ENCODE peak calls at places on chromosomes 4 and X, in five cellular contexts. H is body of pancreas; T is Peyer's patch; V is heart right ventricle; M is effector memory CD4-positive, alpha-beta T cell. R is an unnamed sample. For H3K36me3, the result is how much of the 10 kb centered on the place peaks cover.

GRCh38 chr4:17773125-17773698 is 8.2 kb downstream of the FAM184B start:
- DNase-seq in H (no peak), T (no peak), V (no peak), M (no peak), R (no peak)

GRCh38 chrX:125205918-125206665 is 113.6 kb upstream of the TEX13C start:
- DNase-seq in H (peak), T (no peak), V (no peak), M (no peak), R (no peak)

GRCh38 chr4:53974561-53974960 is 89.8 kb downstream of the CHIC2 start:
- DNase-seq in H (no peak), T (no peak), V (no peak), M (no peak), R (no peak)

GRCh38 chr4:112951362-112951962 is 98.0 kb upstream of the ANK2 start:
- DNase-seq in H (no peak), T (no peak), V (no peak), M (no peak), R (no peak)

GRCh38 chr4:8077181-8078108 is 81.2 kb downstream of the ABLIM2 start:
- DNase-seq in H (no peak), T (no peak), V (no peak), M (no peak), R (no peak)

GRCh38 chr4:67546971-67547370 is 1.7 kb upstream of the CENPC start:
- DNase-seq in H (no peak), T (no peak), V (no peak), M (no peak), R (no peak)

GRCh38 chrX:129585691-129586090 is 45.6 kb downstream of the OCRL start:
- DNase-seq in H (no peak), T (no peak), V (no peak), M (no peak), R (no peak)

GRCh38 chr4:148200960-148201359 is 241.3 kb downstream of the NR3C2 start:
- DNase-seq in H (no peak), T (no peak), V (no peak), M (no peak), R (no peak)

GRCh38 chrX:40912166-40912565 is 173.1 kb upstream of the USP9X start:
- DNase-seq in H (no peak), T (no peak), V (no peak), M (no peak), R (no peak)

GRCh38 chr4:97491856-97492255 is 651.4 kb downstream of the STPG2 start:
- DNase-seq in H (no peak), T (no peak), V (no peak), M (no peak), R (no peak)

GRCh38 chrX:120205816-120206753 is 44.5 kb upstream of the ZBTB33 start:
- DNase-seq in H (no peak), T (no peak), V (no peak), M (no peak), R (no peak)

GRCh38 chr4:116926631-116927295 is 158.6 kb downstream of the TRAM1L1 start:
- DNase-seq in H (no peak), T (no peak), V (no peak), M (no peak), R (no peak)

GRCh38 chrX:8366491-8366890 is 98.1 kb upstream of the VCX3B start:
- DNase-seq in H (no peak), T (no peak), V (no peak), M (no peak), R (no peak)

GRCh38 chr4:31234494-31234893 is 514.3 kb downstream of the PCDH7 start:
- DNase-seq in H (no peak), T (no peak), V (no peak), M (no peak), R (peak)

GRCh38 chrX:130413415-130413814 is 11.6 kb downstream of the RBMX2 start:
- DNase-seq in H (no peak), T (no peak), V (no peak), M (no peak), R (no peak)

GRCh38 chr4:37803348-37803973 is 23.0 kb upstream of the PGM2 start:
- DNase-seq in H (no peak), T (no peak), V (peak), M (no peak), R (no peak)

GRCh38 chr4:67087897-67088296 is 457.4 kb downstream of the CENPC start:
- DNase-seq in H (peak), T (no peak), V (peak), M (peak), R (no peak)

GRCh38 chr4:185774076-185774731 is 37.8 kb downstream of the SORBS2 start:
- DNase-seq in H (peak), T (no peak), V (no peak), M (no peak), R (no peak)

GRCh38 chr4:145779319-145779801 is 99.4 kb downstream of the C4orf51 start:
- DNase-seq in H (no peak), T (no peak), V (no peak), M (no peak), R (no peak)

GRCh38 chr4:53307819-53308773 is 57.8 kb downstream of the SCFD2 start:
- DNase-seq in H (no peak), T (no peak), V (no peak), M (no peak), R (no peak)

GRCh38 chr4:118396881-118397666 is 44.3 kb upstream of the PRSS12 start:
- DNase-seq in H (no peak), T (no peak), V (no peak), M (no peak), R (no peak)

GRCh38 chrX:20378291-20378920 is 111.7 kb upstream of the RPS6KA3 start:
- DNase-seq in H (peak), T (no peak), V (no peak), M (no peak), R (peak)

GRCh38 chr4:78426972-78427371 is 124.6 kb upstream of the ANXA3 start:
- DNase-seq in H (no peak), T (no peak), V (no peak), M (no peak), R (no peak)

GRCh38 chrX:87805829-87806490 is 288.4 kb downstream of the KLHL4 start:
- DNase-seq in H (no peak), T (no peak), V (peak), M (no peak), R (no peak)

GRCh38 chr4:173218411-173219125 is 50.0 kb downstream of the GALNT7 start:
- DNase-seq in H (no peak), T (no peak), V (no peak), M (no peak), R (no peak)

GRCh38 chr4:4819213-4819606 is 40.3 kb upstream of the MSX1 start:
- DNase-seq in H (no peak), T (no peak), V (no peak), M (no peak), R (no peak)

GRCh38 chr4:87363552-87363951 is 27.4 kb downstream of the HSD17B11 start:
- DNase-seq in H (no peak), T (no peak), V (no peak), M (no peak), R (no peak)

GRCh38 chr4:86613734-86614133 is 19.6 kb downstream of the PTPN13 start:
- DNase-seq in H (no peak), T (no peak), V (no peak), M (no peak), R (no peak)

GRCh38 chr4:113645771-113646455 is 115.6 kb downstream of the CAMK2D start:
- DNase-seq in H (peak), T (no peak), V (no peak), M (no peak), R (no peak)

GRCh38 chrX:107228486-107228819 is 22.0 kb downstream of the DNAAF6 start:
- DNase-seq in H (no peak), T (no peak), V (no peak), M (no peak), R (no peak)

GRCh38 chrX:153410888-153411254 is 401 bp upstream of the ZFP92 start:
- DNase-seq in H (no peak), T (no peak), V (no peak), M (no peak), R (no peak)

GRCh38 chrX:153410328-153410727 is 944 bp upstream of the ZFP92 start:
- DNase-seq in H (no peak), T (no peak), V (no peak), M (no peak), R (no peak)

GRCh38 chrX:153412746-153413720 is 1.8 kb downstream of the ZFP92 start:
- DNase-seq in H (no peak), T (no peak), V (no peak), M (no peak), R (no peak)

GRCh38 chrX:153411988-153412574 is 809 bp downstream of the ZFP92 start:
- DNase-seq in H (no peak), T (no peak), V (no peak), M (no peak), R (no peak)

DNA sequence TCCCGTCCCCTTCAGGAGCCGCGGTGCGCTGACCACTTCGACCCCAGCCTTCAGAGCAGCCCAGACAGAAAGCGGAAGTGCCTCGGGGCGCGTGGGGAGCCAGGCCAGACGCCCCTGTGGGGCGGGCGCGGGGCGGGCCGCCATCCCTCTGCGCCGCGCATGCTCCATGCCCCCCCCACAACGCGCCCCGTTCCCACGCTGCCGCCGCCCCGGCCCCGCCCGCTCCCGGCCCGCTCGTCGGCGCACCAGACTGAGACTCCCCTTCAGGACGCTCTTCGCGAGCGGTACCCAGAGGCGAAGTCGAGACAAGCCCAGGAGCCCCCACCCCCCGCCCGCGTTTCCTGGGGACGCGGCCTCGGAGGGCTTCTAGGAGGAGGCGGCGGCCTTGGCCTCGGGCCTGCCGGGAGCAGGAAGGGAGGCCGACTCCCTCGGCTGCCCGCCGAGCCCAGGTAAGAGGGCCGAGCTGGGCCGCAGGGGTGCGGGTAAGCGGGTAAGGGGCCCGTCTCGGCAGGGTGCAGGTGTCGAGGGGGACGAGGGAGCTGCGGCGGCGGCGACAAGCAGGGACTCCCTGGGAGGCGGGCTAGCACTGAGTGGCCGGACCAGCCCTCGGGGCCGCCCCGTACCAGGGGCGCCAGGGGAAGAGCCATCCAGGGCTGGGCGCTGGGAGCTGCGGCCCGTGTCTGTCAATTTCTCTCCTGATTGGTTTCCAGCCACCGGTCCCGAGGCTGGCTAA is at the start of gene ZFP92:
- DNase-seq in H (no peak), T (peak), V (no peak), M (peak), R (peak)
- H3K4me3 ChIP-seq in H (no peak), T (peak), V (peak), M (peak), R (peak)

GRCh38 chr4:13601848-13602247 is 25.7 kb downstream of the BOD1L1 start:
- DNase-seq in H (no peak), T (no peak), V (no peak), M (no peak), R (no peak)

GRCh38 chr4:13601060-13601459 is 26.5 kb downstream of the BOD1L1 start:
- DNase-seq in H (no peak), T (peak), V (no peak), M (no peak), R (no peak)

DNA sequence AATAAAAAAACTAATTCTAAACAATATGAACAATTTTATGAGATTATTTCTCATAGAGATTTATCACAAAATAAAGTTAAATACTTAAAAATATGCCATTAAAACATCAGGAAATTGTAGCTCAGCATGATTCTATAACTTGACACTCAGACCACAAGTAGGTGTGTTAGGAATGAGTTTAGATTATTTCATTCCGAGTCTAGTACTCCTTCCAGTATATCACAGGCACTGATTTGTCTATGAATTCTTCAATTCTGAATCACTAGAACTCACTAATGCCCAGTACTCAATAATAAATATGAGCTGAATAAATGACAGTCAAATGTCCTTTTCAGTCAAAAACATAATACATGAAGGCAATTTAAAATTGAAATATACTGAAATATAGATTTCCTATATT is 22.2 kb downstream of the BOD1L1 start:
- DNase-seq in H (no peak), T (no peak), V (no peak), M (no peak), R (no peak)
- H3K36me3 ChIP-seq in H (under half), T (under half), V (half or more), M (half or more), R (under half)

GRCh38 chrX:13152511-13152868 is 108.1 kb upstream of the FAM9C start:
- DNase-seq in H (no peak), T (no peak), V (no peak), M (no peak), R (no peak)

GRCh38 chrX:13153796-13154195 is 109.4 kb upstream of the FAM9C start:
- DNase-seq in H (no peak), T (no peak), V (no peak), M (no peak), R (no peak)

GRCh38 chrX:13149702-13150101 is 105.3 kb upstream of the FAM9C start:
- DNase-seq in H (no peak), T (no peak), V (no peak), M (no peak), R (no peak)

GRCh38 chrX:13147758-13148157 is 103.3 kb upstream of the FAM9C start:
- DNase-seq in H (no peak), T (no peak), V (no peak), M (no peak), R (no peak)

GRCh38 chrX:13151806-13152510 is 107.5 kb upstream of the FAM9C start:
- DNase-seq in H (no peak), T (no peak), V (peak), M (peak), R (no peak)
- H3K4me3 ChIP-seq in H (no peak), T (no peak), V (peak), M (no peak), R (no peak)

DNA sequence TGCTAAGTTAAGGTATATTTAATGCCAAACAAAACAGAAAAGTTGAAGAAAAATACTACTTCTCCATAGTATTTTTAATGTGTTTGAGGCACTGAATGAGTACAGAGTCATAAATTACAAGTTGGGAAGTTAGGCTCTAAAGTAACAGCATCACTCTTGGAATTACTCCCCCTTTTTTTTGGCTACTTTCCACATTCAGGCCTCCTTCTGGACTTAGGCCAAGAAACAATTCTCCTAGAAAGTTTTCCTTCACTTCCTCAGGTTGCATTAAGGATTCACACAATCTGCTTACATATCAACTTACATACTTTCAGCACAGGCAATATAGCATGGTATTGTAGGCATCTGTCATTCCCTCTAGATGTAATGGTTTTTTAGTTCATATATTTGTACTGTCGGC is 52.1 kb downstream of the TMEM165 start:
- DNase-seq in H (no peak), T (no peak), V (no peak), M (no peak), R (no peak)
- H3K36me3 ChIP-seq in H (under half), T (under half), V (half or more), M (under half), R (under half)

GRCh38 chr4:2811830-2812599 is 19.1 kb downstream of the SH3BP2 start:
- DNase-seq in H (peak), T (peak), V (peak), M (peak), R (peak)
- H3K4me3 ChIP-seq in H (no peak), T (peak), V (peak), M (peak), R (peak)